ENCODE peak calls at places on chromosomes 5 and 9, in five cellular contexts. R is OCI-LY7, F is dorsolateral prefrontal cortex, T is MM.1S, W is neural progenitor cell. P is an unnamed sample.
A peak's percentile ranks its signal among the peaks of the same experiment; 100 is the strongest.

GRCh38 chr5:759111-759741 is 25.3 kb downstream of the ZDHHC11B start:
- DNase-seq in R (no peak), F (no peak), T (no peak), W (peak; percentile 43), P (no peak)

GRCh38 chr9:105373723-105374122 is 74.1 kb upstream of the FSD1L start:
- DNase-seq in R (no peak), F (no peak), T (no peak), W (no peak), P (no peak)

GRCh38 chr9:21455320-21455719 is 15.1 kb downstream of the IFNA1 start:
- DNase-seq in R (peak; percentile 22), F (peak; percentile 5), T (peak; percentile 15), W (peak; percentile 54), P (peak; percentile 35)

GRCh38 chr5:166509085-166509484 is 1782.4 kb upstream of the WWC1 start:
- DNase-seq in R (peak; percentile 4), F (no peak), T (peak; percentile 40), W (peak; percentile 84), P (no peak)

GRCh38 chr9:503881-504852 is 289.5 kb downstream of the DOCK8 start:
- DNase-seq in R (peak; percentile 91), F (peak; percentile 61), T (peak; percentile 88), W (peak; percentile 94), P (peak; percentile 92)

GRCh38 chr9:89418112-89418872 is 79.6 kb downstream of the SEMA4D start:
- DNase-seq in R (no peak), F (no peak), T (no peak), W (no peak), P (no peak)

GRCh38 chr5:68464424-68464823 is 248.9 kb downstream of the PIK3R1 start:
- DNase-seq in R (no peak), F (no peak), T (no peak), W (no peak), P (no peak)

GRCh38 chr5:72608297-72608696 is 101.1 kb upstream of the ZNF366 start:
- DNase-seq in R (no peak), F (peak; percentile 65), T (no peak), W (no peak), P (no peak)

GRCh38 chr5:50962934-50963646 is 296.7 kb downstream of the PARP8 start:
- DNase-seq in R (peak; percentile 77), F (peak; percentile 65), T (peak; percentile 76), W (peak; percentile 86), P (peak; percentile 90)

GRCh38 chr5:150066901-150067396 is 19.4 kb downstream of the CSF1R start:
- DNase-seq in R (no peak), F (no peak), T (no peak), W (no peak), P (no peak)

GRCh38 chr5:14463629-14464028 is 118.0 kb upstream of the OTULINL start:
- DNase-seq in R (no peak), F (no peak), T (no peak), W (no peak), P (no peak)

GRCh38 chr9:133701981-133702797 is 36.0 kb downstream of the SARDH start:
- DNase-seq in R (peak; percentile 88), F (no peak), T (no peak), W (no peak), P (no peak)

GRCh38 chr9:110148384-110148783 is 59.6 kb downstream of the C9orf152 start:
- DNase-seq in R (peak; percentile 89), F (no peak), T (peak; percentile 92), W (no peak), P (peak; percentile 44)

GRCh38 chr9:84239341-84239740 is 101.2 kb downstream of the SLC28A3 start:
- DNase-seq in R (no peak), F (no peak), T (no peak), W (no peak), P (no peak)

GRCh38 chr5:135129307-135129706 is 95.3 kb upstream of the PITX1 start:
- DNase-seq in R (peak; percentile 24), F (no peak), T (no peak), W (no peak), P (no peak)

GRCh38 chr5:68803881-68804319 is 289.9 kb upstream of the SLC30A5 start:
- DNase-seq in R (no peak), F (no peak), T (no peak), W (no peak), P (no peak)

GRCh38 chr5:14062178-14062577 is 81.0 kb upstream of the TRIO start:
- DNase-seq in R (no peak), F (no peak), T (no peak), W (no peak), P (no peak)

GRCh38 chr9:137478613-137479314 is 19.6 kb upstream of the NSMF start:
- DNase-seq in R (no peak), F (no peak), T (no peak), W (no peak), P (no peak)

GRCh38 chr9:4962085-4962484 is 23.0 kb upstream of the JAK2 start:
- DNase-seq in R (no peak), F (no peak), T (no peak), W (no peak), P (no peak)

GRCh38 chr9:96025995-96026572 is 150.6 kb downstream of the ERCC6L2 start:
- DNase-seq in R (no peak), F (peak; percentile 26), T (no peak), W (peak; percentile 79), P (peak; percentile 50)
- TF ChIP-seq CTCF in R (no peak), F (peak; percentile 11), T (no peak), W (peak; percentile 75), P (peak; percentile 34)

GRCh38 chr9:38032266-38032830 is 36.7 kb downstream of the SHB start:
- DNase-seq in R (peak; percentile 10), F (no peak), T (no peak), W (no peak), P (no peak)
- TF ChIP-seq CTCF in R (no peak), F (no peak), T (no peak), W (no peak), P (no peak)

GRCh38 chr5:151264113-151264512 is 11.1 kb downstream of the GM2A start:
- DNase-seq in R (no peak), F (no peak), T (no peak), W (no peak), P (peak; percentile 22)
- TF ChIP-seq CTCF in R (no peak), F (no peak), T (no peak), W (no peak), P (no peak)

DNA sequence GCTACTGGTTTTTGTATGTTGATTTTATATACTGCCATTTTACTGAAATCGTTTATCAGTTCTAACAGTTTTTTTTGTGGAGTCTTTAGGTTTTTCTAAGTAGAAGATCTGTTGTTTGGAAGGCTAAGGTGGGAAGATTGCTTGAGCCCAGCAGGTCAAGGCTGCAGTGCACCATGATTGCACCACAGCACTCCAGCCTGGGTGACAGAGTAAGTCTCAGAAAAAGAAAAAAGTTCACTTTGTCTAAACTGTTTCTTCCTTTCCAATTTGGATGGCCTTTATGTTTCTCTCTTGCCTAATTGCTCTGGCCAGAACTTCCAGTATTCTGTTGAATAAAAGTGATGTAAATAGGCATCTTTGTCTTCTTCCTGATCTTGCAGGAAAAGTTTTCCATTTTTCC is 124.5 kb upstream of the LRRTM2 start:
- DNase-seq in R (no peak), F (no peak), T (no peak), W (no peak), P (no peak)
- TF ChIP-seq CTCF in R (no peak), F (no peak), T (no peak), W (no peak), P (no peak)

GRCh38 chr5:176619569-176620332 is 9.8 kb upstream of the GPRIN1 start:
- DNase-seq in R (no peak), F (no peak), T (no peak), W (no peak), P (no peak)
- TF ChIP-seq CTCF in R (peak; percentile 2), F (no peak), T (no peak), W (no peak), P (no peak)

GRCh38 chr9:111872886-111873285 is 23.7 kb upstream of the UGCG start:
- DNase-seq in R (no peak), F (no peak), T (no peak), W (no peak), P (no peak)
- TF ChIP-seq CTCF in R (no peak), F (no peak), T (no peak), W (no peak), P (no peak)

GRCh38 chr5:144467795-144468194 is 297.1 kb downstream of the KCTD16 start:
- DNase-seq in R (no peak), F (no peak), T (no peak), W (peak; percentile 87), P (no peak)
- TF ChIP-seq CTCF in R (peak; percentile 61), F (peak; percentile 30), T (peak; percentile 30), W (peak; percentile 68), P (peak; percentile 38)

GRCh38 chr9:19085295-19085694 is 17.4 kb downstream of the HAUS6 start:
- DNase-seq in R (peak; percentile 27), F (no peak), T (no peak), W (peak; percentile 60), P (peak; percentile 38)
- TF ChIP-seq CTCF in R (peak; percentile 78), F (no peak), T (peak; percentile 21), W (peak; percentile 60), P (peak; percentile 33)

GRCh38 chr5:122498163-122498562 is 186.1 kb downstream of the SNCAIP start:
- DNase-seq in R (no peak), F (no peak), T (no peak), W (peak; percentile 63), P (no peak)
- TF ChIP-seq CTCF in R (no peak), F (peak; percentile 27), T (no peak), W (peak; percentile 52), P (no peak)

GRCh38 chr9:127489471-127490115 is 38.3 kb downstream of the LRSAM1 start:
- DNase-seq in R (no peak), F (no peak), T (no peak), W (peak; percentile 81), P (no peak)

GRCh38 chr9:127482662-127483061 is 31.4 kb downstream of the LRSAM1 start:
- DNase-seq in R (no peak), F (no peak), T (no peak), W (no peak), P (no peak)

GRCh38 chr9:127490831-127491230 is 39.5 kb downstream of the LRSAM1 start:
- DNase-seq in R (no peak), F (no peak), T (no peak), W (no peak), P (no peak)

GRCh38 chr9:127488946-127489345 is 37.6 kb downstream of the LRSAM1 start:
- DNase-seq in R (no peak), F (no peak), T (no peak), W (no peak), P (no peak)

DNA sequence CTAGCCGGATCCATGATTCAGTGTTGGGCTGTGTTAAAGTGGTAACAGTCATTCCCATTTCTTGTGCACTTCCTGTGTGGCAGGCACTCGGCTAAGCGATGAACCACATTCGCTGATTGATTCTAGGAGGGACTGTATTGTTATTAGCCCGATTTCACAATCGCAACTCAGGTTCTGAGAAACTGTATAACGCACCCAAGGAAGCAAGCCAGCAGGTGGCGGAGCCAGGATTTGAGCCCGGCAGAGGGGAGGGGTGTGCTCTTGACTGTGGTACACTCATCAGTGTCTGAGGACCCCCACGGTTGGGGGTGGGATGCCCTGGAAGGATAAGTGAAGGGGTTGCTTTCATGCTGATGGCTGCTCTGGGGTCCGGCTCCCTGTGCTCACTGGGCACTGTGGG is 34.7 kb downstream of the LRSAM1 start:
- DNase-seq in R (no peak), F (no peak), T (no peak), W (no peak), P (no peak)
- TF ChIP-seq CTCF in R (no peak), F (no peak), T (no peak), W (no peak), P (no peak)